ENCODE peak calls at places on chromosomes 6 and 20, in eight cellular contexts. Q is mesendoderm, F is heart right ventricle, L is adrenal gland, N is fibroblast of lung, K is right atrium auricular region, P is transverse colon, I is NT2/D1. R is an unnamed sample. For H3K27me3 and H3K4me1, the result is how much of the 10 kb centered on the place peaks cover.

GRCh38 chr20:50136822-50137599 is 16.5 kb downstream of the PEDS1 start:
- DNase-seq in Q (no peak), N (peak), I (no peak), K (no peak), L (no peak), P (no peak), F (no peak), R (no peak)

GRCh38 chr20:51008718-51009117 is 14.2 kb downstream of the KCNG1 start:
- DNase-seq in K (no peak), N (no peak), P (peak), F (no peak), I (no peak), L (no peak), Q (no peak), R (no peak)

GRCh38 chr20:23078351-23078993 is 7.7 kb downstream of the CD93 start:
- DNase-seq in F (no peak), I (no peak), L (no peak), Q (no peak), N (peak), P (no peak), K (no peak), R (no peak)

GRCh38 chr20:57210911-57211280 is 55.5 kb downstream of the BMP7 start:
- DNase-seq in L (no peak), F (no peak), N (no peak), K (no peak), Q (no peak), I (no peak), P (no peak), R (no peak)

GRCh38 chr6:21997414-21998037 is 299.3 kb downstream of the PRL start:
- DNase-seq in K (no peak), N (peak), P (no peak), I (no peak), F (no peak), L (no peak), Q (no peak), R (no peak)

GRCh38 chr20:32457476-32457986 is 99.4 kb downstream of the ASXL1 start:
- DNase-seq in F (peak), K (no peak), P (no peak), I (peak), Q (peak), L (peak), N (peak), R (peak)

GRCh38 chr20:35991142-35991771 is 22.9 kb downstream of the CNBD2 start:
- DNase-seq in L (no peak), P (peak), I (no peak), F (no peak), N (peak), K (no peak), Q (no peak), R (no peak)

GRCh38 chr20:63682384-63683139 is 13.9 kb upstream of the TNFRSF6B start:
- DNase-seq in I (no peak), P (peak), N (peak), Q (peak), F (peak), L (no peak), K (peak), R (peak)

GRCh38 chr20:49618289-49618688 is 50.4 kb upstream of the PTGIS start:
- DNase-seq in F (no peak), P (no peak), Q (no peak), L (no peak), I (no peak), N (no peak), K (no peak), R (no peak)

GRCh38 chr6:124795879-124796838 is 166.1 kb upstream of the RNF217 start:
- DNase-seq in I (no peak), K (no peak), L (no peak), F (peak), N (peak), P (no peak), Q (peak), R (peak)

GRCh38 chr20:31915491-31916280 is 36.2 kb downstream of the PDRG1 start:
- DNase-seq in I (no peak), F (no peak), Q (no peak), P (no peak), N (no peak), L (no peak), K (no peak), R (no peak)

GRCh38 chr20:10511166-10511506 is 76.0 kb downstream of the SLX4IP start:
- DNase-seq in I (no peak), K (no peak), Q (no peak), F (no peak), P (no peak), L (no peak), N (no peak), R (no peak)

GRCh38 chr6:53659458-53659857 is 6.1 kb downstream of the KLHL31 start:
- DNase-seq in N (no peak), Q (no peak), P (no peak), L (no peak), I (no peak), K (no peak), F (no peak), R (no peak)

GRCh38 chr6:16179970-16180431 is 51.1 kb downstream of the MYLIP start:
- DNase-seq in F (no peak), I (no peak), L (no peak), Q (no peak), K (no peak), N (no peak), P (no peak), R (no peak)

GRCh38 chr20:63009988-63010769 is 3.4 kb upstream of the BHLHE23 start:
- DNase-seq in Q (no peak), P (peak), F (no peak), K (no peak), L (no peak), I (no peak), N (peak), R (no peak)

GRCh38 chr6:140586426-140587061 is 1212.1 kb upstream of the CITED2 start:
- DNase-seq in I (no peak), P (no peak), K (no peak), L (no peak), Q (no peak), N (no peak), F (no peak), R (no peak)

GRCh38 chr20:51680067-51680749 is 88.0 kb downstream of the ATP9A start:
- DNase-seq in K (no peak), I (no peak), N (no peak), L (no peak), F (no peak), P (no peak), Q (no peak), R (no peak)

GRCh38 chr6:11929451-11929850 is 82.7 kb upstream of the HIVEP1 start:
- DNase-seq in Q (no peak), F (no peak), L (no peak), I (no peak), K (no peak), P (no peak), N (no peak), R (no peak)

GRCh38 chr6:36358235-36358915 is 21.7 kb upstream of the BNIP5 start:
- DNase-seq in Q (no peak), N (peak), L (no peak), K (no peak), P (no peak), I (no peak), F (no peak), R (no peak)

GRCh38 chr6:43838276-43839036 is 68.4 kb downstream of the VEGFA start:
- DNase-seq in I (no peak), F (peak), Q (peak), L (peak), N (peak), P (peak), K (peak), R (peak)

GRCh38 chr6:138987299-138987642 is 782 bp downstream of the REPS1 start:
- DNase-seq in P (no peak), K (no peak), I (no peak), N (peak), L (peak), Q (peak), F (peak), R (peak)

GRCh38 chr6:83199173-83199864 is 6.2 kb downstream of the RWDD2A start:
- DNase-seq in N (no peak), F (no peak), I (no peak), L (no peak), P (no peak), Q (no peak), K (no peak), R (no peak)

GRCh38 chr20:47574616-47575401 is 73.1 kb downstream of the NCOA3 start:
- DNase-seq in N (peak), P (no peak), L (no peak), Q (no peak), K (no peak), F (no peak), I (no peak), R (no peak)

GRCh38 chr6:55704421-55704820 is 125.4 kb upstream of the HMGCLL1 start:
- DNase-seq in I (no peak), Q (peak), L (no peak), F (no peak), P (no peak), N (peak), K (no peak), R (no peak)

GRCh38 chr6:27668442-27669275 is 195.8 kb upstream of the ZNF184 start:
- DNase-seq in Q (peak), K (no peak), I (no peak), L (no peak), N (peak), P (peak), F (no peak), R (no peak)

GRCh38 chr20:59222239-59222981 is 58.8 kb downstream of the ZNF831 start:
- DNase-seq in P (peak), K (peak), N (peak), F (peak), L (peak), I (peak), Q (peak), R (peak)

GRCh38 chr6:5529015-5529414 is 267.7 kb downstream of the FARS2 start:
- DNase-seq in K (no peak), L (no peak), F (no peak), Q (no peak), N (no peak), I (no peak), P (no peak), R (no peak)

GRCh38 chr6:137697267-137697938 is 169.7 kb upstream of the TNFAIP3 start:
- DNase-seq in Q (peak), N (peak), K (no peak), L (no peak), P (peak), I (peak), F (no peak), R (no peak)

DNA sequence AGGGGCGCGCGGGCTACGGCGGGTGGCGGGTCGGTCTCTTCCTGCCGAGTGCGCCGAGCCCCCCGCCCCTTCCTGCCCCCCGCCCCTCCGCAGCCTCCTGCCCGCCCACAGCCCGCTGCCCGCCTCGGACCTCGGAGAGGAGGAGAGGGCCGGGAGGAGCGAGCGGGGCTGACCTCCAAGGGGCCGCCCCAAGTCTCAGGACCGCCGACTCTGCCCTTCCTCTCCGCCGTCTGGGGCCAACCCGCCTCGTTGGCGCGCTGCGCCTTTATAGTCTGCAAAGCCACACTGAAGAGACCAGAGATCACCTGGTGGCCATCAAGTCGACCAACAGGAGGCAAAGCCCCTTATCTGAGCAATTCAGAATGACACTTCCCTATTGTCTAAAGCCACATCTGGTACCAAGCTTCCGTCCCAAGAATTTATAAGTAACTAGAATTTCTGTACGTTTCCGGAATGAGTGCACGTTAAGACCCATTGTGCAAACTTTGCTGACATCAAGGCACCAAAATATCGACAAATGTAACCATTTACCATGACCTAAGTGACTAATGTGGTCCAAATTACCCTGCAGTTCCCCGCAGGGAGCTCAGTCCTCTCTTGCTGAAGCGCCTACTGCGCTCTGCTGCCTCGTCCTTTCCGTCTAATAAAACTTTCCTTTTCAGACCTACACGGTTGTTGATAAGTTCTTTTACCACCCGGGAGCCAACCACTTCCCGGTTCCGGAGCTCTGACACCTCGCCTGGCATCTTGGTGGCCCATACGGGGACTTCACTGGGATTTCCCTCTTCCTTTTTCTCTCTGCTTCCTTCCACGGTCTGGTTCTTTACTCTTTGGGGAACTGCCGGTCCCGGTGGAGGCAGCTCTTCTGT is at the start of gene CPXM1:
- DNase-seq in N (no peak), F (no peak), L (no peak), I (peak), P (no peak), Q (peak), K (no peak), R (no peak)
- H3K27me3 ChIP-seq in N (half or more), F (half or more), L (under half), I (under half), P (half or more), Q (under half), K (under half), R (half or more)

DNA sequence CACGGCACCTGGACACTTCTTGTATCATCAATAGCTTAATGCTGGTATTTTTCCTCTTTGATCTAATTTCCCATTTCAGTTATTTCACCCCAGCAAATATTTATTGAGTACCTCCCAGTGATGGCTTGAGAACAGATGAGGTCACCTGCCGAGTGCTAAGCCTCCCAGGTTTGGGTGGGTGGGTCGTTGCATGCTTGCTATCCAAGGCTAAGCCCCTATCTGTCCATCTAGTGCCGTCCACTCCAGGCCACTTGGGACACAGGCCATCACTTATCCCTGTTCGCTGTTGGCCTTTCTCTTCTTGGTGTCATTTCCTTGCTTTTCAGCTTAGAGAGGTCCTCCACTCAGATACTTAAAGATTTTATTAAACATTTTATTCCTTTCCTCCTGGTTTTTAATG is 10.8 kb upstream of the NNAT start:
- DNase-seq in P (no peak), F (no peak), N (no peak), L (no peak), I (no peak), Q (no peak), K (no peak), R (no peak)
- H3K4me1 ChIP-seq in P (under half), F (under half), N (under half), L (under half), I (under half), Q (under half), K (under half), R (under half)

GRCh38 chr6:159232106-159232645 is 63.0 kb downstream of the FNDC1 start:
- DNase-seq in Q (no peak), L (no peak), K (no peak), N (no peak), I (no peak), F (no peak), P (no peak), R (no peak)

GRCh38 chr6:159229526-159229925 is 60.3 kb downstream of the FNDC1 start:
- DNase-seq in I (no peak), K (no peak), N (no peak), F (no peak), P (no peak), L (no peak), Q (no peak), R (no peak)

GRCh38 chr6:159233365-159234101 is 64.3 kb downstream of the FNDC1 start:
- DNase-seq in K (no peak), I (no peak), P (no peak), N (no peak), Q (peak), L (no peak), F (no peak), R (no peak)

GRCh38 chr6:159232751-159233150 is 63.6 kb downstream of the FNDC1 start:
- DNase-seq in P (no peak), N (no peak), F (no peak), K (no peak), Q (no peak), I (no peak), L (no peak), R (no peak)

DNA sequence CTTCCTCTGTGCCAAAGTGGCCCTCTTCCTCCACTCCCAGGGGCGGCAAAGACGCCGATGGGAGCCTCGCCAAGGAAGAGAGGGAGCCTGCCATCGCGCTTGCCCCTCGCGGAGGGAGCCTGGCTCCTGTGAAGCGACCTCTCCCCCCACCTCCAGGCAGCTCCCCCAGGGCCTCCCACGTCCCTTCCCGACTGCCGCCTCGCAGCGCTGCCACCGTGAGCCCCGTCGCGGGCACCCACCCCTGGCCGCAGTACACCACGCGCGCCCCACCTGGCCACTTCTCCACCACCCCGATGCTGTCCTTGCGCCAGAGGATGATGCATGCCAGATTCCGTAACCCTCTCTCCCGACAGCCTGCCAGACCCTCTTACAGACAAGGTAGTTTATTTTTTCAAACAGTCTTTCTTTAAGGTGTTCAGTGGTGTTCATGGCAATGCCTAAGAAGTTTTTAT is 64.9 kb downstream of the FNDC1 start:
- DNase-seq in K (no peak), P (no peak), Q (no peak), N (no peak), L (no peak), F (no peak), I (no peak), R (no peak)
- H3K4me3 ChIP-seq in K (no peak), P (no peak), Q (no peak), N (no peak), L (no peak), F (no peak), I (no peak), R (no peak)

DNA sequence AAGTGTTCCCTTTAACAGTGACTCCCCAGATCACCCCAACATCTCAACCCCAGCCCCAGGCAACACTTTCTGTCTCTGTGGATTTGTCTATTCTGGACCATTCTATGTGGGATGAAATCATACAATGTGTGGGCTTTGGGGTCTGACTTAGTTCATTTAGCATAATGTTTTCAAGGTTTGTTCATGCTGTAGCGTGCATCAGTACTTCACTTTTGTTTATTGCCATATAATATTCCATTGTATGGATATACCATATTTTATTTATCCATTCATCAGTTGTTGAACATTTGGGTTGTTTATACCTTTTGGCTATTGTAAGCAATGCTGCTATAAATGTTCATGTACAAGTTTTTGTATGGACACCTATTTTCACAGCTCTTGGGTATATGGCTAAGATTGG is 31.0 kb downstream of the FOXF2 start:
- DNase-seq in I (no peak), F (no peak), P (no peak), K (no peak), Q (no peak), L (no peak), N (no peak), R (no peak)
- H3K27me3 ChIP-seq in I (under half), F (under half), P (under half), K (under half), Q (under half), L (under half), N (under half), R (under half)

GRCh38 chr6:17935188-17936149 is 52.0 kb downstream of the KIF13A start:
- DNase-seq in K (no peak), F (no peak), N (no peak), L (no peak), I (no peak), Q (no peak), P (no peak), R (no peak)
- H3K4me1 ChIP-seq in K (half or more), F (half or more), N (under half), L (under half), I (under half), Q (under half), P (under half), R (half or more)

GRCh38 chr6:2885967-2886731 is 17.0 kb downstream of the SERPINB9 start:
- DNase-seq in Q (no peak), N (no peak), L (no peak), F (no peak), P (no peak), I (no peak), K (no peak), R (no peak)

GRCh38 chr6:2883673-2884072 is 19.4 kb downstream of the SERPINB9 start:
- DNase-seq in N (no peak), F (no peak), P (no peak), I (no peak), Q (no peak), K (no peak), L (no peak), R (no peak)

GRCh38 chr6:2881358-2881885 is 21.7 kb downstream of the SERPINB9 start:
- DNase-seq in I (no peak), P (no peak), K (no peak), N (no peak), L (no peak), Q (no peak), F (no peak), R (no peak)

GRCh38 chr6:2884817-2885216 is 18.3 kb downstream of the SERPINB9 start:
- DNase-seq in P (no peak), L (no peak), K (no peak), N (no peak), F (no peak), Q (no peak), I (no peak), R (no peak)
- H3K4me3 ChIP-seq in P (no peak), L (no peak), K (no peak), N (no peak), F (no peak), Q (no peak), I (no peak), R (no peak)

GRCh38 chr6:33904050-33904827 is 100.4 kb upstream of the MLN start:
- DNase-seq in N (no peak), K (no peak), F (no peak), Q (peak), P (peak), L (no peak), I (peak), R (no peak)
- H3K27me3 ChIP-seq in N (under half), K (under half), F (under half), Q (under half), P (under half), L (under half), I (under half), R (under half)

R was measured in heart left ventricle.